ENCODE peak calls at places on chromosomes 3 and 15, in four cellular contexts. S is dorsolateral prefrontal cortex, J is AG04450, Z is heart right ventricle. B is an unnamed sample.

GRCh38 chr3:64792458-64792857 is 104.7 kb upstream of the ADAMTS9 start:
- DNase-seq in J (no peak), S (no peak), Z (no peak), B (no peak)

GRCh38 chr3:157104928-157105652 is 54.9 kb downstream of the CCNL1 start:
- DNase-seq in S (no peak), Z (no peak), J (no peak), B (no peak)

GRCh38 chr3:45464336-45464809 is 76.0 kb downstream of the LARS2 start:
- DNase-seq in J (no peak), S (no peak), Z (no peak), B (peak; percentile 66)

GRCh38 chr15:38688761-38689160 is 124.1 kb upstream of the RASGRP1 start:
- DNase-seq in S (no peak), J (no peak), Z (no peak), B (no peak)

GRCh38 chr15:96049323-96049722 is 281.2 kb upstream of the NR2F2 start:
- DNase-seq in J (no peak), S (no peak), Z (no peak), B (no peak)

GRCh38 chr3:9955067-9955502 is 2.9 kb upstream of the PRRT3 start:
- DNase-seq in Z (no peak), S (no peak), J (no peak), B (no peak)

GRCh38 chr3:187064210-187065115 is 74.8 kb downstream of the RPL39L start:
- DNase-seq in J (no peak), Z (no peak), S (no peak), B (no peak)

GRCh38 chr15:55514414-55514850 is 6.4 kb upstream of the DNAAF4 start:
- DNase-seq in S (no peak), J (no peak), Z (no peak), B (no peak)

GRCh38 chr15:27977656-27978055 is 121.5 kb downstream of the OCA2 start:
- DNase-seq in J (no peak), S (no peak), Z (no peak), B (no peak)

GRCh38 chr3:713225-713624 is 379.6 kb upstream of the CNTN6 start:
- DNase-seq in Z (no peak), S (no peak), J (no peak), B (no peak)

GRCh38 chr3:104612218-104612617 is 754.5 kb upstream of the ALCAM start:
- DNase-seq in Z (no peak), S (no peak), J (no peak), B (no peak)

GRCh38 chr3:104610730-104611652 is 755.7 kb upstream of the ALCAM start:
- DNase-seq in Z (no peak), J (no peak), S (no peak), B (no peak)

DNA sequence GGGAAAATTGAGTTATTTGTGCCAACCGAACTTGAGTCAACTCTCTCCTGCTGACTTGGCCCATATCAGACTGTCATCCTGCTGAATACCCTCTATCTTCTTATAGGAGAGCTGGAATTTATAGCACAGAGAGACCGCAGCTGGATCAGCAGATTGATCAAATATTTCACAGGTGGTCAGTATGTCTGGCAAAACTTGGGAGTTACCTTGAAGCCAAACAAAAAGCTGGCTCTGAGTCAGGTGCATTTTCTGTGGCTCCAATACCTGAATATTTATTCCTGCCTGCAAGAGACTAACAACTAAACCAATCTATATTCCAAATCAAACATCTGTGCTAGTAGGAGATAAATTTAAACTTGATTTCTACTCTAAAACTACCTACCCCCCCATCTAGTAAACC is 752.1 kb upstream of the ALCAM start:
- DNase-seq in J (no peak), S (no peak), Z (no peak), B (no peak)
- H3K4me3 ChIP-seq in J (no peak overlapping the region), S (no peak overlapping the region), Z (no peak overlapping the region), B (no peak overlapping the region)

GRCh38 chr15:57251308-57251707 is 125.0 kb upstream of the CGNL1 start:
- DNase-seq in S (no peak), Z (no peak), J (no peak), B (no peak)

GRCh38 chr15:57245130-57245529 is 131.2 kb upstream of the CGNL1 start:
- DNase-seq in Z (no peak), S (no peak), J (no peak), B (no peak)

GRCh38 chr15:57248074-57248473 is 128.2 kb upstream of the CGNL1 start:
- DNase-seq in Z (no peak), S (no peak), J (no peak), B (no peak)

GRCh38 chr15:57245714-57246113 is 130.6 kb upstream of the CGNL1 start:
- DNase-seq in S (no peak), J (no peak), Z (no peak), B (no peak)
- H3K27ac ChIP-seq in S (no peak overlapping the region), J (no peak overlapping the region), Z (no peak overlapping the region), B (no peak overlapping the region)

GRCh38 chr15:36843822-36844221 is 256.5 kb downstream of the MEIS2 start:
- DNase-seq in Z (no peak), S (no peak), J (no peak), B (no peak)

GRCh38 chr15:36845270-36845669 is 255.1 kb downstream of the MEIS2 start:
- DNase-seq in S (no peak), J (no peak), Z (no peak), B (no peak)

GRCh38 chr15:36841154-36841553 is 259.2 kb downstream of the MEIS2 start:
- DNase-seq in J (no peak), S (no peak), Z (no peak), B (no peak)

DNA sequence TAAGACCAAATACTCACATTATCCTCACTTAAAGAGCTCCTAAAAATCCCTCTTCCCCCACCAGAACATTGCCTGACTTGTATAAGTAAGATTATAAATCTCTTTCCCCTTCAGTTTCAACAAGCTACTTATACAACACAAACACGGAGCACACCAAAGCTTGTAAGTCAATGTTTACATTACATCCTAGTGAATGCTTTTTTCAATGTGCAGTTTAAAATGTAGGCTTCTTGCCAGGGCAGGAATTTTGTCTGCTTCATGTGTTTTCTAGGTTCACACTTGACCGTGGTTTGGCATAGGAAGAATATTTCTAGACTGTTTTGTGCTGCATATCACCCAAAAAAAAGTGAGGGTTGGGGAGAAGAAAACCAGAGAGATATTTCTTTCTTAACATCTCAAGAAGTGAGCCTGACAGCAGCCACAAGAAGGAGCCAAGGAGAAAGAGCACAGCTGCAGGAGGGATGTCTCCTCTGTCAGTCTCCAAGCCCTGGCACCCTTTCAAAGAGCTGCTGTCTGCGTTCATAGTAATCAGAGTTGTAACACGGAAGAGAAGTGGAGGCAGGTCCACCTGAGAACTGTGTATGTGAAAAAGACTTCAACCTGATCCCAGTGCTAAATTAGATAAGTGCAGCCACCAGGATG is 255.8 kb downstream of the MEIS2 start:
- DNase-seq in S (no peak), J (peak; percentile 34), Z (no peak), B (no peak)
- TF ChIP-seq CTCF in S (no peak), J (peak; percentile 30), Z (no peak), B (no peak)

DNA sequence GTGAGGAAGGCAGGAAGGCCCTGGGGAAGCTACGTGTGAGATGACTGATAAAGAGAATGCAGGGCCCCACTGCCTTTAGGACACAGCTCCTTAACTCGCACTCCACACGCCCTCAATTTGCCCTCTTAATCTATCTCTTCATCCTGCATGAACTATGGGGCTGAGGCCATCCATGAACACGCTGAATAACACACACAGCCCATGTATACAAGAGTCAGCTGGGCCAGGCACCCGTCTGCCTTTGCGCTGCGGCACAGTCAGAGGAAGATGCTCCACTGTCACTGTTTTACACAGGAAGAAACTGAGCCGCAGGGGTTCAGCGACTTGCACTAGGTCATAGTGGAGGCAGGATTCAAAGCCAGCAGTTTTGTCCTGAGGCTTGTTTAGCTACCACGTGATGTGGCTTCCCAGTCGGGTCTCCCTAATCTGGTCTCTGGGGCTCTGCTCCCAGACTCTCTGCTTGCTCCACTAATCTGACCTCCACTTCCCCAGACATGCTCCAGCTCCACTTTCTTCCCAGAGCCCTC is 44.0 kb downstream of the TLE3 start:
- DNase-seq in J (no peak), S (peak; percentile 7), Z (no peak), B (no peak)
- H3K4me3 ChIP-seq in J (no peak overlapping the region), S (no peak overlapping the region), Z (no peak overlapping the region), B (no peak overlapping the region)

DNA sequence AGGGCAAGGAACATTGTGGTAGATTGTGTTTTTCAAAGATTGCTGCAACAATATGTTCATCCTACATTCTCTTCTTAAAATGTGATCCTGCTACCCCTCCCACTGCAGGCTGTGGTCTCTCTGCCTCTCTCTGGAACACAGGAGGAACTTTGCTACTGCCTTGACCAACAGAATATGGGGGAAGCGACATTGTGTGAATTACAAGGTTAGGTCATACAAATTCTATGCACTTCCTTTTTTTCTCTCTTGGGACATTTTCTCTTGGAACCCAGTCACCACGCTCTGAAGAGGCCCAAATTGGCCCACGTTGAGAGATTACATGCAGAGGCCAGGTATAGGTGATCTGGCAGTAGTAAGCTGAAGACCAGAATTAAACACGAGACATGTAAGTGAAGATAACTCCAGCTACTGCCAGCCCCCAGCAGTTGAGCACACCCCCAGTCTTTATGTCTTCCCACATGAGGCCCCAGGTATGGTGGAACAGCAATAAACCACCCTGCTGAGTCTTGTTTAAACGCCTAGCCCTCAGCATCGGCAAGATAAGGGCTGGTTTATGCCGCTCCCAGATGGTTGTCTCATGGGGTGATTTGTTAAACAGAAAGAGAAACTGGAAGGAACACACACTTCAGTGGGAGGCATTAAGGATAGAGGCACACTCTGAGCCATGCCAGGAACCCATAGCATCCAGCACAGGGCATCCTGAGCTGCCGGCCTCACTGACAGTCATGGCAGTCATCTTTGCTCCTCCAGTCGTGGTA is 59.9 kb downstream of the FAM43A start:
- DNase-seq in J (no peak), S (no peak), Z (no peak), B (no peak)
- H3K27ac ChIP-seq in J (no peak overlapping the region), S (no peak overlapping the region), Z (no peak overlapping the region), B (no peak overlapping the region)

DNA sequence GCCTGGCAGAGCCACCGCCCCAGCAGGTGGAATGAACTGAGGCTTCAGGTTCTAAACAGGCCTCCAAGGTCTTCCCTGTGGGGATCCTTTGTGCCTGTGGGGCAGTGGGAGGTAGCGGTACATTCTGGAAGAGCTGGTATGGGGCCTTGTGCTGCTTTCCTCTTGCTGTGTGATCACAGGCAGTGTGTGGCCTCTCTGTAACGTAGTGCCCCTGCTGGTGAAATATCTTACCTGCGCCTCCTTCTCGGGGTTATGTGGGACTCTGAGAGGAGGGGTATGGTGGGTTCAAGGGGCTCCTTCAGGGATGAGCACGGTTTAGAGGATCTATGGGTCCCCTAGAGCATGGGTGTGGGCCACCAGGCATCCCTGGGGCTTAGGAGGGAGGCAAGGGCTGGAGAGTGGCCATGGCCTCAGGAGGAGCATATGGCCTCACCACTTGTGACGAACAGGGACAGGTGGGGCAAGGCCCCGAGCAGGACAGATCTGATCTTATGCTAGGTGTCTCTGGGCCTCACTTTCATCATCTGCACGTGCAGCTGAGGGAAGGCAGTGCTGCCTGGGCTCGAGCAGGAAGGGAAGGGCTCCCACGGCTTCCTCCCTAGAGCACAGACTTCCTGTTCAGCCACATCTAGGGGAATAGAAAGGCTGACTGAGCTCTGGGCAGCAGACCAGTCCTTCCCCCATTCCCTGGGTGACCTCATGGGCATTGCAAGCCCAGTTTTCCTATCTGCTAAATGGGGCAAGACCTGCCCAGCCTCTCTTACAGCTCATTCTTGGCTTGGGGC is 1.9 kb upstream of the ALS2CL start:
- DNase-seq in S (no peak), J (no peak), Z (peak; percentile 65), B (peak; percentile 80)
- TF ChIP-seq CTCF in S (no peak), J (peak; percentile 34), Z (peak; percentile 19), B (no peak)

B was measured in ascending aorta.